ENCODE peak calls at places on chromosomes 16 and 17, in seven cellular contexts. F is HCT116, T is IMR-90, N is A549, I is GM12878, O is H1, S is HepG2. M is an unnamed sample.

GRCh38 chr17:17507465-17508011 is 11.3 kb upstream of the RASD1 start:
- DNase-seq in I (no peak), S (no peak), N (no peak), T (no peak), O (no peak), F (no peak), M (no peak)

GRCh38 chr16:55809386-55809785 is 23.5 kb downstream of the CES1 start:
- DNase-seq in N (no peak), I (no peak), S (no peak), O (peak), T (no peak), F (no peak), M (no peak)

GRCh38 chr16:85940214-85940613 is 41.3 kb downstream of the IRF8 start:
- DNase-seq in S (peak), F (no peak), T (no peak), I (no peak), N (peak), O (no peak), M (no peak)

GRCh38 chr17:55187371-55187770 is 77.4 kb upstream of the HLF start:
- DNase-seq in N (no peak), I (no peak), F (no peak), O (no peak), S (no peak), T (no peak), M (no peak)

GRCh38 chr17:75218121-75218520 is 12.6 kb downstream of the NUP85 start:
- DNase-seq in I (no peak), F (no peak), O (no peak), N (no peak), T (no peak), S (no peak), M (no peak)

GRCh38 chr16:85353839-85354622 is 241.8 kb upstream of the CIBAR2 start:
- DNase-seq in T (no peak), F (no peak), O (no peak), S (no peak), N (no peak), I (no peak), M (no peak)

GRCh38 chr16:50114357-50115129 is 38.6 kb upstream of the TENT4B start:
- DNase-seq in F (no peak), S (no peak), O (no peak), T (no peak), I (no peak), N (no peak), M (no peak)

GRCh38 chr17:27495460-27495859 is 39.2 kb downstream of the KSR1 start:
- DNase-seq in O (no peak), F (no peak), N (no peak), S (no peak), T (no peak), I (no peak), M (no peak)

GRCh38 chr16:79589495-79590134 is 10.9 kb downstream of the MAF start:
- DNase-seq in S (no peak), F (no peak), T (no peak), N (no peak), O (peak), I (no peak), M (no peak)

GRCh38 chr16:11205754-11206459 is 50.1 kb downstream of the SOCS1 start:
- DNase-seq in S (peak), I (no peak), N (no peak), T (peak), O (no peak), F (no peak), M (no peak)

GRCh38 chr16:3038256-3038655 is 1.5 kb upstream of the BICDL2 start:
- DNase-seq in S (peak), I (no peak), F (no peak), O (peak), N (no peak), T (no peak), M (no peak)

GRCh38 chr17:1108560-1108809 is 71.3 kb downstream of the ABR start:
- DNase-seq in S (no peak), T (no peak), F (no peak), I (no peak), O (no peak), N (no peak), M (no peak)

GRCh38 chr16:78962457-78962929 is 638.0 kb downstream of the MAF start:
- DNase-seq in I (peak), T (no peak), O (no peak), N (no peak), S (no peak), F (no peak), M (no peak)

GRCh38 chr16:10992797-10993196 is 48.4 kb downstream of the CLEC16A start:
- DNase-seq in T (peak), I (no peak), S (no peak), F (peak), O (no peak), N (peak), M (peak)

GRCh38 chr16:89368604-89369249 is 121.6 kb downstream of the ANKRD11 start:
- DNase-seq in N (no peak), F (no peak), I (no peak), O (no peak), T (no peak), S (no peak), M (no peak)

GRCh38 chr17:2961446-2961845 is 102.0 kb downstream of the OR1D5 start:
- DNase-seq in T (no peak), F (no peak), I (no peak), N (no peak), O (no peak), S (no peak), M (no peak)

GRCh38 chr17:36496018-36496789 is 9.7 kb downstream of the ZNHIT3 start:
- DNase-seq in N (no peak), O (no peak), T (peak), I (no peak), S (no peak), F (no peak), M (no peak)

GRCh38 chr16:28181557-28181914 is 30.2 kb downstream of the XPO6 start:
- DNase-seq in F (peak), S (peak), N (peak), O (no peak), I (no peak), T (peak), M (peak)

GRCh38 chr17:50267074-50267841 is 7.0 kb upstream of the TMEM92 start:
- DNase-seq in F (no peak), N (no peak), S (no peak), I (no peak), T (peak), O (no peak), M (no peak)

GRCh38 chr17:65558683-65559311 is 2.7 kb downstream of the AXIN2 start:
- DNase-seq in O (no peak), T (no peak), S (no peak), F (no peak), I (no peak), N (no peak), M (no peak)

GRCh38 chr16:30876867-30877266 is 17.0 kb downstream of the BCL7C start:
- DNase-seq in F (no peak), T (no peak), I (no peak), O (no peak), N (peak), S (peak), M (no peak)

GRCh38 chr16:57589374-57589773 is 39.1 kb upstream of the ADGRG1 start:
- DNase-seq in I (peak), S (no peak), F (no peak), O (no peak), N (no peak), T (no peak), M (no peak)

GRCh38 chr16:85173981-85174751 is 61.9 kb upstream of the CIBAR2 start:
- DNase-seq in T (peak), S (peak), O (no peak), N (peak), I (no peak), F (peak), M (no peak)

DNA sequence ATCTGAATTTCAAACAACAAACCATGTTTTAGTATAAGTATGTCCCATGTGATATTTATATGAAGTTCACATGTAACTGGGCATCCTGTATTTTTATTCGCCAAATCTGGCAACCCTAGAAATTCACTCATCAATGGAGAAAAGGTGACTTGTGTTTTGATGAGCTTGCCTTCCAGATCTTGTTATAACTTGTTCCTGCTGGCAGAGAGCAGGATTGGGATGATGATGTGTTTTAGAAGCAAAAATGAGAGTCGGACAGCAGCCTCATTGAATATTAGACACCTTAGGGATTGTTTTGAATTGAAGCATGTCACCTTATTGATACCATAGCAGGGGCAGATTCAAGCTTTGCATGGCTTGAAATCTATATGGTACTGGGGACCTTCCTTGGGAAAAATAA is 85.4 kb upstream of the MED13 start:
- DNase-seq in S (no peak), N (no peak), T (no peak), I (no peak), F (no peak), O (no peak), M (no peak)
- TF ChIP-seq CEBPB in S (no peak), N (no peak), T (no peak), I (no peak), F (no peak), O (no peak), M (no peak)

DNA sequence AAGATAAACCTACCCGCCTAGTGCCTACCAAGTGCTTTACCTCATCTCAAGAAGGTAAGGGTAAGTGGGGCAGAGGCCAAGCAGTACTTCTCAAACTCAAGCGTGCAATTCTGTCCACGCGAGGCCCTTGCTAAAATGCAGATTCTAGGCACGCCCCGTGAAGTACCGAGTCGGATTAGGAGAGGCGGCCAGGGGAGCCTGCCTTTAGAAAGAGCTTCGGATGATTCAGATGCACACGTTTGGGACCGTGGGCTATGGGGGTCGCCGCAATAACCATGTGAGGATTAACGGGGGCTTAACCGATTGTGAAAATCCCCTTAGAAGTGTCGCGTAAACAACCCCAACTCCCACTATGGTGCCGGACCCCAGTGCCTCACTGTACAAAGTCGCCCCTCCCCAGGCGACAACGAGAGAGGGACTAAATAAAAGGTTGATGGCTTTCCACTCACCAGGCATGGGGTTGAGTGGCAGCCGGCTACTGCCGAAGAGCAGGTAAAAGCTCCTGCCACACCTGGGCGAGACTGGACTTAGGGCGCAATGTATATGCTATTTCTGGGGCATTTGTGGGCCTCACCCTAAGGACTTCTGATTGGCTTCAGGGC is 681 bp upstream of the SP2 start:
- DNase-seq in T (peak), S (no peak), F (no peak), O (no peak), I (no peak), N (peak), M (peak)
- TF ChIP-seq CEBPB in T (no peak), S (no peak), F (no peak), O (no peak), I (no peak), N (no peak), M (no peak)

GRCh38 chr17:78882546-78883089 is 20.4 kb downstream of the CEP295NL start:
- DNase-seq in S (no peak), N (no peak), O (no peak), I (no peak), F (no peak), T (no peak), M (no peak)

GRCh38 chr17:78883090-78883532 is 19.9 kb downstream of the CEP295NL start:
- DNase-seq in O (no peak), I (no peak), N (peak), T (peak), S (peak), F (peak), M (peak)

GRCh38 chr17:78884148-78884870 is 18.7 kb downstream of the CEP295NL start:
- DNase-seq in I (no peak), N (no peak), O (peak), S (no peak), T (no peak), F (no peak), M (no peak)

GRCh38 chr17:78884876-78885667 is 17.9 kb downstream of the CEP295NL start:
- DNase-seq in I (no peak), F (no peak), N (no peak), O (no peak), S (no peak), T (no peak), M (no peak)

DNA sequence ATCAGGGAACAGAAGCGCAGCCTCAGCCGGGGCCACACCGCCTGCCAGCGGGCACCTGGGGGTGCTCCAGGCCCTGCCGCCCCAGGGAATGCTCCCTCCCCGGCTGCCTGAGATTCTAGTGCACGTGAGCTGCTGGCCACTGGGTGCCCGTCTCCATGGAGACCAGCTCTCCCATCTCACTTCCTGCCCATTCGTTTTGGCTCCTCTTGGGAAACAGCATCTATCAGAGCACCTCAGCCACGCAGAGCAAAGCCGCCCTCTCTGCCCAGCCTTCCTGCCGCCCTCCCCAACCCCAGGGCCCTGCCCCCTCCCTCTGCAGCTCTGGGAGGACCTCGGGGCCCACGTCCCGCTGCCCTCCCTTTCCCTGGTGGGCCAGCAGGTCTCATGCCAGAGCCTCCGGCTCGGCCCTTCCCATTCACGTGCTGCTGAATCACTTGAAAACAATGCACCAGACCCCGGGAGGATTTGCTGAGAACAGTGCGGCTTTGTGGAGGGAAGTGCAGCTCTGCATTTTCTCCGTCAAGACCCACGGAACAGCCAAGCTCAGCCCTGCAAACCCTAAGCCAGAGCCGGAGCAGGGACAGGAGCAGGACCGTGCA is 19.4 kb downstream of the CEP295NL start:
- DNase-seq in I (no peak), S (peak), N (peak), O (peak), T (peak), F (peak), M (no peak)
- TF ChIP-seq CEBPB in I (no peak), S (no peak), N (no peak), O (no peak), T (peak), F (no peak), M (no peak)

GRCh38 chr17:48162305-48162934 is 54.9 kb downstream of the SNX11 start:
- DNase-seq in I (no peak), F (no peak), T (no peak), S (no peak), N (peak), O (no peak), M (no peak)

GRCh38 chr17:48162946-48163506 is 55.5 kb downstream of the SNX11 start:
- DNase-seq in S (peak), F (no peak), O (no peak), T (no peak), N (peak), I (no peak), M (no peak)

GRCh38 chr17:48161127-48161905 is 53.8 kb downstream of the SNX11 start:
- DNase-seq in O (no peak), S (no peak), I (no peak), N (no peak), F (no peak), T (no peak), M (no peak)

GRCh38 chr17:48163809-48164208 is 56.2 kb downstream of the SNX11 start:
- DNase-seq in I (no peak), O (no peak), T (no peak), N (no peak), S (no peak), F (no peak), M (no peak)

DNA sequence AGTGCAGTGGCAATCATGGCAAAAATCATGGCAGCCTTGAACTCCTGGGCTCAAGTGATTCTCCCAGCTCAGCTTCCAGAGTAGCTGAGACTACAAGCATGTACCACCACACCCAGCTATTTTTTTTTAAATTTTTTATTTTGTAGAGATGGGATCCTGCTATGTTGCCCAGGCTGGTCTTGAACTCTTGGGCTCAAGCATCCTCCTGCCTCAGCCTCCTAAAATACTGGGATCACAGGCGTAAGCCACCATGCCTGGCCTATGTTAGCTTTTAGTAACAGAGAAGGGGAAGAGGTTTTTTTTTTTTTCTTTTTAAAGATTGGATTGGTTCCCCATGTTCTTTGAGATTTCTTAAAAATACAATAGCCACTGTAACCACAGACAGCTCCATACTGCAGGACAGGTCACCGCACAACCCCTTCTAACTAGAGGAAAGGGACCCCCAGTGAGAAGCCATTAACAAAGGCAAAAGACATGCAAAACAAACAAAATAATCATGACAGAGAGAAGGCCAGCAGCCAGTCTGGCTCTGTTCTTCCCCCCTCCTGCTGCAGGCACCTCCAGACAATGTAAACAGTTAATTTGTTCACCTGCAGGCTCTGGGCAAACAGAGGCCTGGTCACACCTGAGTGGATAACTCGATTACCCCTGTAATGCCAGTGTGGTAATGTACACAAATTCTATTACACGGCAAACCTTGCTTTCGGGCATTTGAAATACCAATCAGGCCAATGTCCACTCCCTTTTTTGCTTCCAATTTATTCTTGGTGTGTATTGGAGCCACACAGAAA is 52.8 kb downstream of the SNX11 start:
- DNase-seq in N (no peak), T (no peak), I (no peak), O (peak), F (no peak), S (no peak), M (no peak)
- TF ChIP-seq CEBPB in N (no peak), T (no peak), I (no peak), O (no peak), F (no peak), S (no peak), M (no peak)

GRCh38 chr17:62859146-62859545 is 51.0 kb upstream of the MARCHF10 start:
- DNase-seq in N (no peak), S (no peak), I (no peak), T (peak), F (no peak), O (peak), M (no peak)
- TF ChIP-seq CEBPB in N (no peak), S (no peak), I (no peak), T (no peak), F (no peak), O (no peak), M (no peak)

GRCh38 chr16:69319826-69320730 is 8.9 kb downstream of the VPS4A start:
- DNase-seq in I (no peak), S (no peak), T (no peak), O (no peak), N (no peak), F (no peak), M (no peak)
- TF ChIP-seq CEBPB in I (no peak), S (no peak), T (no peak), O (no peak), N (no peak), F (no peak), M (no peak)

GRCh38 chr17:51461578-51462004 is 201.2 kb downstream of the UTP18 start:
- DNase-seq in T (peak), O (peak), F (peak), N (peak), S (peak), I (no peak), M (peak)
- TF ChIP-seq CEBPB in T (no peak), O (no peak), F (no peak), N (no peak), S (no peak), I (no peak), M (no peak)

DNA sequence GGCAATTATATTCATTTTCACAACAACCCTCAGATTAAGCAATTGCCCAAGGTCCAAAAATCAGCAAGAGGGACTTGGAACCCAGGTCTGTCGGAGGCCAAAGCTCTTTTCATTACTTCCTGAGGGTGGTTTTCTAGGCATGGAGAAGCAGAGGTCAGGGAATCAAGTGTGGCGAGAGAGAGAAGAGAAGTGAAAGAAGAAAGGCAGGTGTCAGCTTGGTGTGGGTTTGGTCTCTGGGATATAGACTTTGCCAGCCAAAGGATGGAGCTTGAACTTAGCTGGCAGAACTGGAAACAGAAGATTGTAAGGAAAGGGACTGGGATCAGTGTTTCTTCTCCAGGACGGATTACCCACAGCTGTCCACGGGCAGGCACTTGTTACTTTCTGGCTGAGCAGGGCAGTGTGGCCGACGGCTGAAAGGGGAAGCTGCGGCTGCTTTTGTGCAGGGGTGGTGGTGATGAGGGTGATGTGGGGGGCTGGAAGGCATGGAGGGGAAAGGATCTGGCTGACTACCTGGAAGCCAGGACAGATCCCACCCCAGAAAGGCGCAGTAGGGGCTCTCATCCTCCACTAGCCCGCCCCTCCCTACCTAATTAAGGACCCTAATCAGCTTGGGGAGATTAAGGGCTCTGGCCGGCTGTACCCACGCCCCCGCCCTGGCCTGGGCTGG is at the start of gene GUCY2D:
- DNase-seq in O (no peak), S (no peak), I (no peak), N (no peak), F (no peak), T (no peak), M (no peak)
- TF ChIP-seq CEBPB in O (no peak), S (peak), I (no peak), N (no peak), F (no peak), T (no peak), M (no peak)